ENCODE peak calls at places on chromosomes 6 and 20, in seven cellular contexts. K is astrocyte of the spinal cord, F is endodermal cell, P is fibroblast of lung, M is OCI-LY7, A is SK-N-SH, V is adrenal gland. R is an unnamed sample.
A peak's percentile ranks its signal among the peaks of the same experiment; 100 is the strongest.

GRCh38 chr6:168450921-168451320 is 9.9 kb downstream of the SMOC2 start:
- DNase-seq in K (no peak), M (no peak), P (no peak), A (no peak), V (no peak), F (no peak), R (no peak)

GRCh38 chr6:97399208-97399607 is 116.2 kb upstream of the MMS22L start:
- DNase-seq in V (no peak), K (no peak), M (no peak), F (no peak), A (no peak), P (no peak), R (no peak)

GRCh38 chr20:14223806-14224205 is 113.6 kb downstream of the FLRT3 start:
- DNase-seq in F (no peak), K (no peak), V (no peak), A (no peak), M (no peak), P (no peak), R (no peak)

GRCh38 chr6:170097505-170098427 is 193.1 kb downstream of the DLL1 start:
- DNase-seq in K (no peak), F (peak; percentile 19), V (no peak), P (no peak), M (no peak), A (no peak), R (no peak)

GRCh38 chr20:34222208-34222607 is 19.0 kb upstream of the ASIP start:
- DNase-seq in A (no peak), V (no peak), P (peak; percentile 97), F (no peak), K (peak; percentile 93), M (no peak), R (no peak)

GRCh38 chr20:32510601-32511357 is 74.4 kb downstream of the NOL4L start:
- DNase-seq in M (no peak), V (no peak), F (peak; percentile 63), K (no peak), A (no peak), P (no peak), R (peak; percentile 35)

GRCh38 chr6:6525948-6526347 is 62.6 kb upstream of the LY86 start:
- DNase-seq in V (no peak), P (no peak), M (no peak), A (no peak), K (no peak), F (no peak), R (no peak)

GRCh38 chr20:36128463-36129176 is 25.9 kb upstream of the EPB41L1 start:
- DNase-seq in V (peak; percentile 71), A (no peak), M (no peak), K (peak; percentile 31), F (no peak), P (peak; percentile 77), R (no peak)

GRCh38 chr6:110357298-110357695 is 852 bp downstream of the METTL24 start:
- DNase-seq in V (no peak), P (no peak), F (no peak), K (no peak), A (no peak), M (no peak), R (no peak)

GRCh38 chr6:110356778-110357177 is 1.4 kb downstream of the METTL24 start:
- DNase-seq in P (no peak), F (peak; percentile 57), A (no peak), M (no peak), V (no peak), K (no peak), R (no peak)

GRCh38 chr6:110357696-110358535 is at the start of gene METTL24:
- DNase-seq in K (no peak), P (no peak), M (no peak), F (peak; percentile 81), A (peak; percentile 85), V (no peak), R (peak; percentile 52)

GRCh38 chr6:110359554-110359953 is 1.4 kb upstream of the METTL24 start:
- DNase-seq in F (no peak), M (no peak), V (no peak), P (no peak), K (peak; percentile 35), A (no peak), R (no peak)

DNA sequence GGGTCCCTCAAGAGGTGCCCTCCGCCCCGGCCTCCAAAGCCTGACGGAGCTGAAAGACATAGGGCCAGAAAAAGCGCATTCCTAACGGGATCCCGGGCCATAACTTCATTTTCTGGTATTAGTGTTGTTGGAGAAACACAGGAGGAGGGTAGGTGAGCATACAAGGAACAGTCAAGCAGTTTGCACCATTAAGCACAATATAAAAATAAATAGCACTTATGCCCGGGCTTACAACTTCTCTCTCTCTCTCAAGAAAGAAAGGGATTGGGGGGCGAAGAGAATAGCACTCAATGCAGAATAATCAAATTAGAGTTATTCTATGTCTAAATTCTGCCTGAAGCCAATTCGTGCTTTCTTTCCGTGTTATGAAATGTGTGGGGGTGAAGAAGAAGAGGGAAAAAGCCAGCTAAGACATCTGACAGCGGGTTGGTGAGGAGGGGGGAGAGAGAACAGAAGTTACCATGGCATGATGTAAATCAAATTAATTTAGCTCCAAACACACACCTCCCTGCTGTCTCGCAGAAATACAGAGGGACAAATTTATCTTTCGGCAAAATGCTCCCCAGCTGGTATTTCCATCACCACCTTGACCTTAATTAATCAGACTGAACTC is 493 bp upstream of the METTL24 start:
- DNase-seq in K (no peak), M (no peak), F (no peak), V (no peak), P (no peak), A (no peak), R (no peak)
- H3K4me3 ChIP-seq in K (peak overlapping the region; percentile 6), M (no peak overlapping the region), F (peak overlapping the region; percentile 59), V (no peak overlapping the region), P (peak overlapping the region; percentile 17), A (peak overlapping the region; percentile 51), R (no peak overlapping the region)

GRCh38 chr6:138161434-138162103 is at the start of gene ARFGEF3:
- DNase-seq in M (no peak), V (peak; percentile 46), P (peak; percentile 38), K (peak; percentile 28), A (peak; percentile 48), F (peak; percentile 90), R (peak; percentile 79)

GRCh38 chr6:138162104-138162946 is 586 bp downstream of the ARFGEF3 start:
- DNase-seq in P (peak; percentile 4), A (peak; percentile 15), V (no peak), K (peak; percentile 7), M (no peak), F (peak; percentile 73), R (peak; percentile 48)

GRCh38 chr6:138161118-138161433 is 663 bp upstream of the ARFGEF3 start:
- DNase-seq in A (no peak), V (no peak), F (no peak), M (no peak), P (no peak), K (no peak), R (no peak)

GRCh38 chr6:138160329-138161117 is 1.2 kb upstream of the ARFGEF3 start:
- DNase-seq in A (no peak), F (no peak), V (no peak), M (no peak), K (no peak), P (no peak), R (no peak)

GRCh38 chr6:138162947-138163569 is 1.3 kb downstream of the ARFGEF3 start:
- DNase-seq in F (peak; percentile 27), K (no peak), P (no peak), V (no peak), M (no peak), A (no peak), R (no peak)
- H3K4me3 ChIP-seq in F (peak overlapping the region; percentile 96), K (peak overlapping the region; percentile 60), P (no peak overlapping the region), V (no peak overlapping the region), M (no peak overlapping the region), A (no peak overlapping the region), R (peak overlapping the region; percentile 57)

GRCh38 chr20:48619126-48620101 is 208.4 kb downstream of the PREX1 start:
- DNase-seq in A (peak; percentile 88), V (peak; percentile 36), K (no peak), P (no peak), M (no peak), F (no peak), R (no peak)
- H3K4me3 ChIP-seq in A (no peak overlapping the region), V (no peak overlapping the region), K (no peak overlapping the region), P (no peak overlapping the region), M (no peak overlapping the region), F (no peak overlapping the region), R (no peak overlapping the region)

GRCh38 chr20:48816282-48816860 is 11.4 kb downstream of the PREX1 start:
- DNase-seq in P (no peak), F (no peak), A (no peak), K (no peak), M (no peak), V (no peak), R (no peak)
- H3K4me3 ChIP-seq in P (no peak overlapping the region), F (no peak overlapping the region), A (no peak overlapping the region), K (no peak overlapping the region), M (no peak overlapping the region), V (no peak overlapping the region), R (no peak overlapping the region)

DNA sequence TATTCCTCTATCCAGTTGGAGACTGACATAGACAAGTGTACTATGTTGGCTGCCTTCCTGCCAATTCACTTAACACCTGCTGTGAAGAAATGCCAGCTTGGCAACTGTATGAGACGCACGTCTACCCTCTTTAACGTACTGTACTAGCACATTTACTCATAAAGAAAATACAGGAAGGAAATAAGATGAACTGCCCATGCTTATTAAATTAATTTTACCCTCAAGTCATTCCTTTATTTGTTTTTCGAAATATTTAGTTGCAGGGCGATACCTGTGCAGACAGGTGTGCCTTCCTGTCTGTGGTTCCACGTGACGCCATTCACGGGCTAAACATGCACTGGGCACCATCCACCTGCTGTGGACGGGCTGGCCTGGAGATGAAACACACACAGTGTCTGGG is 52.0 kb downstream of the PSMG4 start:
- DNase-seq in P (no peak), V (no peak), A (no peak), M (no peak), K (no peak), F (peak; percentile 2), R (peak; percentile 62)
- H3K4me3 ChIP-seq in P (no peak overlapping the region), V (no peak overlapping the region), A (no peak overlapping the region), M (no peak overlapping the region), K (no peak overlapping the region), F (no peak overlapping the region), R (no peak overlapping the region)

DNA sequence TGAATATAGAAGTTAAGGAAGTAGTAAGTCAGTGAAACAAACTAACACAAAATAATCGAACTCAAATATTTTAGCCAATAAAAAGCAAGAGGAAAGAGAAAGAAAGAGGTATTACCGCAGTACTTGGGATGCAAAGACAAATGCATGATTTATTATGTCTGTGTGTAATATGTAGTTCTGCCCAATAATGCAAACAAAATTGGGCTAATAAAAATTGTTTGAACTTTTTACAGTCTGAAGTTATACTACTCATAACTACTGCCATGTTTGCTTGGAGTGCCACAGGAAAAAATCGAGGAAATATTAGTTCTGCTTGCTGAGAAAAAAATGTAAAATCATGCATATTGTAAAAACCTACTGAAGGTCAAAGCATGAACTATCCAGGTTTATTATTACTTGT is 360.3 kb upstream of the KCNQ5 start:
- DNase-seq in A (no peak), F (no peak), K (no peak), V (no peak), P (no peak), M (no peak), R (no peak)
- H3K4me3 ChIP-seq in A (no peak overlapping the region), F (no peak overlapping the region), K (no peak overlapping the region), V (no peak overlapping the region), P (no peak overlapping the region), M (no peak overlapping the region), R (no peak overlapping the region)

DNA sequence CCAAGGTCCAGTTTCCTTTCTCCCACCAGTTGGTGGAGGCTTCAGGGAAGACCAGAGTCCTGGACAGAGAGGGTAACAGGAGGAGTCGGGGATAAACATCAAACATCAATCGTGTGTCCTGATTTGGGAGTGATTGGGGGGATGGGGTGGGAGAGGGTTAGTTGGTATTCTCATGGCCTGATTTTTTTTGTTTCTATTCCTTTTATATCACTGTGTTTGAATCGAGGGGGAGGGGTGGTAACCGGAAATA is 365 bp upstream of the HSD17B8 start:
- DNase-seq in V (no peak), A (no peak), M (no peak), P (no peak), K (no peak), F (peak; percentile 50), R (no peak)
- H3K4me3 ChIP-seq in V (no peak overlapping the region), A (no peak overlapping the region), M (peak overlapping the region; percentile 78), P (no peak overlapping the region), K (peak overlapping the region; percentile 70), F (no peak overlapping the region), R (no peak overlapping the region)

R was measured in body of pancreas.